ENCODE peak calls at places on chromosomes 13 and 19, in six cellular contexts. R is stimulated activated CD4-positive, alpha-beta T cell treated with anti-CD3 and anti-CD28 coated beads, Interleukin-2, amount 100 ng/mL, for 4 hours; W is amygdala; N is central memory CD8-positive, alpha-beta T cell; Z is NCI-H1105; P is activated naive CD4-positive, alpha-beta T cell treated with anti-CD3 and anti-CD28 coated beads, Interleukin-2, amount 10 ng/mL, durations not matched to agents 7 days and 5 days. I is an unnamed sample.

GRCh38 chr19:49347835-49348234 is 12.6 kb downstream of the CD37 start:
- DNase-seq in W (no peak), R (no peak), P (no peak), N (no peak), Z (no peak), I (no peak)

GRCh38 chr13:59300347-59301165 is 863.2 kb downstream of the DIAPH3 start:
- DNase-seq in Z (no peak), W (no peak), P (no peak), R (no peak), N (no peak), I (no peak)

GRCh38 chr13:21361123-21361522 is 98.0 kb downstream of the ZDHHC20 start:
- DNase-seq in W (no peak), Z (no peak), R (no peak), N (no peak), P (no peak), I (no peak)

GRCh38 chr13:97849305-97849704 is 104.2 kb upstream of the IPO5 start:
- DNase-seq in P (no peak), W (no peak), N (no peak), Z (no peak), R (no peak), I (peak)

GRCh38 chr19:3133793-3134116 is 2.1 kb upstream of the GNA15 start:
- DNase-seq in Z (no peak), N (no peak), W (no peak), P (no peak), R (no peak), I (no peak)

GRCh38 chr13:50685491-50685890 is 158.0 kb downstream of the DLEU7 start:
- DNase-seq in R (no peak), P (no peak), N (no peak), W (peak), Z (peak), I (peak)

GRCh38 chr13:83752141-83752540 is 130.1 kb downstream of the SLITRK1 start:
- DNase-seq in W (no peak), R (no peak), N (no peak), P (no peak), Z (no peak), I (no peak)

GRCh38 chr13:73708393-73708985 is 425.7 kb downstream of the KLF12 start:
- DNase-seq in N (no peak), R (peak), Z (peak), P (peak), W (no peak), I (peak)

GRCh38 chr13:107864543-107865460 is 350.5 kb downstream of the LIG4 start:
- DNase-seq in Z (peak), R (no peak), N (no peak), W (no peak), P (peak), I (peak)

GRCh38 chr19:17772172-17772571 is 20.9 kb downstream of the FCHO1 start:
- DNase-seq in Z (no peak), W (no peak), P (no peak), R (no peak), N (no peak), I (no peak)

GRCh38 chr13:59842507-59842906 is 321.2 kb downstream of the DIAPH3 start:
- DNase-seq in P (no peak), N (no peak), W (no peak), R (no peak), Z (no peak), I (no peak)

GRCh38 chr19:11445141-11445540 is 9.7 kb downstream of the PRKCSH start:
- DNase-seq in N (no peak), R (no peak), Z (no peak), W (no peak), P (no peak), I (no peak)

GRCh38 chr19:11092181-11092538 is 2.9 kb downstream of the LDLR start:
- DNase-seq in Z (no peak), N (no peak), R (peak), P (peak), W (no peak), I (no peak)

GRCh38 chr13:111122056-111122455 is 6.9 kb downstream of the ARHGEF7 start:
- DNase-seq in W (no peak), R (no peak), P (no peak), Z (peak), N (no peak), I (no peak)

GRCh38 chr19:48296963-48297734 is 27.3 kb downstream of the ZNF114 start:
- DNase-seq in N (no peak), W (no peak), P (no peak), R (no peak), Z (no peak), I (no peak)

GRCh38 chr13:113641426-113641825 is 16.6 kb downstream of the ATP4B start:
- DNase-seq in R (no peak), N (no peak), P (no peak), Z (no peak), W (no peak), I (no peak)

GRCh38 chr19:2171349-2172145 is 7.8 kb downstream of the DOT1L start:
- DNase-seq in Z (no peak), P (peak), N (peak), R (peak), W (no peak), I (peak)

GRCh38 chr19:35045667-35046300 is 4.3 kb downstream of the HPN start:
- DNase-seq in N (no peak), W (no peak), Z (no peak), P (peak), R (no peak), I (no peak)

GRCh38 chr19:41912899-41913475 is 15.3 kb downstream of the ERFL start:
- DNase-seq in R (no peak), W (no peak), Z (no peak), P (peak), N (no peak), I (no peak)

GRCh38 chr19:38139122-38139521 is 84.9 kb downstream of the DPF1 start:
- DNase-seq in R (no peak), P (no peak), W (no peak), Z (no peak), N (no peak), I (peak)

GRCh38 chr13:94537740-94538630 is 58.0 kb downstream of the TGDS start:
- DNase-seq in R (no peak), Z (no peak), W (no peak), N (no peak), P (no peak), I (no peak)

GRCh38 chr13:23714672-23715071 is 144.5 kb downstream of the TNFRSF19 start:
- DNase-seq in N (no peak), W (no peak), P (no peak), R (no peak), Z (no peak), I (no peak)

GRCh38 chr13:73465629-73465974 is 406.8 kb downstream of the KLF5 start:
- DNase-seq in W (no peak), N (no peak), R (no peak), Z (no peak), P (no peak), I (no peak)

GRCh38 chr19:46297700-46298476 is 1.0 kb downstream of the HIF3A start:
- DNase-seq in N (no peak), P (no peak), W (peak), Z (no peak), R (no peak), I (peak)

GRCh38 chr19:18932216-18932841 is 8.7 kb downstream of the HOMER3 start:
- DNase-seq in Z (no peak), N (peak), R (peak), P (peak), W (peak), I (no peak)

GRCh38 chr13:38880397-38880796 is 110.2 kb downstream of the STOML3 start:
- DNase-seq in N (no peak), P (no peak), R (no peak), W (no peak), Z (no peak), I (no peak)

GRCh38 chr19:1668339-1669123 is 16.1 kb upstream of the TCF3 start:
- DNase-seq in Z (no peak), P (peak), W (no peak), N (no peak), R (no peak), I (no peak)

GRCh38 chr19:33241091-33241529 is 15.5 kb upstream of the SLC7A10 start:
- DNase-seq in W (no peak), Z (no peak), P (no peak), N (no peak), R (no peak), I (no peak)

GRCh38 chr13:90205081-90205480 is 1142.4 kb upstream of the MIR17HG start:
- DNase-seq in Z (no peak), W (no peak), N (no peak), R (no peak), P (no peak), I (no peak)

GRCh38 chr19:1828279-1829238 is 16.5 kb upstream of the ATP8B3 start:
- DNase-seq in N (no peak), Z (no peak), W (no peak), P (no peak), R (no peak), I (no peak)

GRCh38 chr13:98460519-98460918 is 116.4 kb downstream of the STK24 start:
- DNase-seq in N (no peak), P (no peak), Z (no peak), R (no peak), W (peak), I (no peak)

GRCh38 chr19:18203408-18203862 is 407 bp downstream of the RAB3A start:
- DNase-seq in Z (no peak), R (no peak), N (no peak), W (peak), P (peak), I (peak)

GRCh38 chr13:110912651-110913051 is 2.2 kb downstream of the ANKRD10 start:
- DNase-seq in P (no peak), Z (no peak), W (no peak), N (no peak), R (no peak), I (no peak)

GRCh38 chr19:51138549-51138979 is 3.5 kb upstream of the SIGLEC7 start:
- DNase-seq in N (no peak), P (no peak), Z (no peak), W (no peak), R (no peak), I (no peak)

GRCh38 chr13:46176756-46177155 is 5.2 kb downstream of the LCP1 start:
- DNase-seq in Z (no peak), P (no peak), W (no peak), N (no peak), R (no peak), I (no peak)

GRCh38 chr13:21413013-21413412 is 46.1 kb downstream of the ZDHHC20 start:
- DNase-seq in W (no peak), P (no peak), Z (no peak), R (no peak), N (no peak), I (no peak)

GRCh38 chr13:20182231-20182846 is 10.4 kb downstream of the GJB2 start:
- DNase-seq in R (peak), W (no peak), Z (peak), P (peak), N (no peak), I (peak)

GRCh38 chr13:62360609-62361008 is 945.0 kb upstream of the PCDH20 start:
- DNase-seq in Z (peak), W (no peak), R (no peak), N (no peak), P (no peak), I (peak)

I was measured in NCI-H345.